ENCODE peak calls at places on chromosome 5, in nine cellular contexts. K is tibial nerve, Y is IMR-90, F is cardiac muscle cell, Z is hepatocyte, D is HCT116, W is neuronal stem cell, S is lung, L is sigmoid colon. J is an unnamed sample. For H3K36me3 and H3K4me1, the result is how much of the 10 kb centered on the place peaks cover.

GRCh38 chr5:6995115-6995514 is 281.9 kb downstream of the TENT4A start:
- DNase-seq in W (no peak), S (no peak), Z (no peak), L (no peak), Y (no peak), K (no peak), D (no peak), F (no peak), J (no peak)

GRCh38 chr5:158722940-158723339 is 376.8 kb downstream of the EBF1 start:
- DNase-seq in Z (no peak), W (no peak), S (no peak), D (no peak), F (no peak), Y (no peak), K (no peak), L (no peak), J (no peak)

GRCh38 chr5:174567506-174568141 is 156.8 kb upstream of the MSX2 start:
- DNase-seq in W (no peak), Y (no peak), Z (no peak), F (no peak), D (no peak), K (no peak), S (no peak), L (no peak), J (no peak)

GRCh38 chr5:119302449-119302848 is 53.4 kb upstream of the TNFAIP8 start:
- DNase-seq in Y (no peak), F (no peak), Z (no peak), S (no peak), D (no peak), K (no peak), W (no peak), L (no peak), J (no peak)

GRCh38 chr5:137264573-137264972 is 234.6 kb downstream of the SPOCK1 start:
- DNase-seq in K (no peak), S (no peak), Z (no peak), L (no peak), D (no peak), F (peak), W (no peak), Y (peak), J (no peak)

GRCh38 chr5:15634771-15635347 is 134.9 kb downstream of the FBXL7 start:
- DNase-seq in K (no peak), Y (no peak), F (no peak), S (no peak), L (no peak), W (no peak), Z (no peak), D (no peak), J (no peak)

GRCh38 chr5:145922059-145922458 is 14.3 kb upstream of the SH3RF2 start:
- DNase-seq in F (no peak), L (no peak), Z (no peak), D (no peak), K (no peak), W (no peak), Y (no peak), S (peak), J (no peak)

GRCh38 chr5:53002491-53002890 is 13.3 kb downstream of the ITGA2 start:
- DNase-seq in L (no peak), D (no peak), Y (no peak), K (no peak), S (no peak), F (no peak), Z (no peak), W (no peak), J (no peak)

GRCh38 chr5:95895771-95896170 is 65.9 kb downstream of the ELL2 start:
- DNase-seq in D (no peak), S (no peak), W (peak), Z (no peak), F (no peak), K (no peak), Y (no peak), L (no peak), J (no peak)
- H3K36me3 ChIP-seq in D (under half), S (under half), W (under half), Z (under half), F (under half), K (under half), Y (half or more), L (under half), J (half or more)

GRCh38 chr5:150644058-150644457 is 3.6 kb downstream of the SYNPO start:
- DNase-seq in K (no peak), F (no peak), Y (no peak), D (no peak), W (no peak), Z (no peak), S (no peak), L (no peak), J (no peak)
- H3K4me1 ChIP-seq in K (under half), F (under half), Y (under half), D (half or more), W (under half), Z (half or more), S (under half), L (half or more), J (half or more)

GRCh38 chr5:142971296-142972013 is 201.3 kb downstream of the ARHGAP26 start:
- DNase-seq in Y (no peak), W (no peak), L (no peak), F (no peak), K (no peak), D (no peak), Z (no peak), S (no peak), J (no peak)

GRCh38 chr5:142972064-142972463 is 201.9 kb downstream of the ARHGAP26 start:
- DNase-seq in W (no peak), K (no peak), Y (no peak), L (no peak), F (no peak), S (no peak), D (no peak), Z (no peak), J (no peak)

GRCh38 chr5:142969624-142970439 is 199.7 kb downstream of the ARHGAP26 start:
- DNase-seq in D (no peak), S (no peak), F (no peak), K (no peak), W (no peak), L (no peak), Y (no peak), Z (no peak), J (no peak)

GRCh38 chr5:142969186-142969585 is 199.0 kb downstream of the ARHGAP26 start:
- DNase-seq in L (no peak), S (no peak), W (no peak), Z (no peak), K (no peak), D (no peak), Y (no peak), F (no peak), J (no peak)

DNA sequence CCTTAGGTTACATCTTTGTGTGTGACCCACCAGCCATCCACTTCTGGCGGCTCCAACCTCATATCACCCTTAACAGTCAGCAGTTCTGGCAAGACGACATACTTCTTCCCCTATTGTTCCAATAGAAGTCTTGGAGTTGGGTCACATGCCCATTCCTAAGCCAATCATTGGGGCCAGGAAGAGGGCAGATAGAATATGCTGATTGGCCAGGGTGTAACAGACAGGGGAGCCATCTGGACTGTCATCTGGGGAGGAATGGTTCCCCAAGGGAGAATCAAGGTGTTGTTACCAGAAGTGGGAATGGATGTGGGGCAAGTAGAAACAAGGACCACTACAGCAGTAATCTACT is 200.2 kb downstream of the ARHGAP26 start:
- DNase-seq in D (no peak), Y (no peak), F (no peak), Z (no peak), W (no peak), K (no peak), S (no peak), L (no peak), J (no peak)
- H3K27ac ChIP-seq in D (no peak), Y (no peak), F (no peak), Z (no peak), W (no peak), K (no peak), S (no peak), L (peak), J (no peak)

DNA sequence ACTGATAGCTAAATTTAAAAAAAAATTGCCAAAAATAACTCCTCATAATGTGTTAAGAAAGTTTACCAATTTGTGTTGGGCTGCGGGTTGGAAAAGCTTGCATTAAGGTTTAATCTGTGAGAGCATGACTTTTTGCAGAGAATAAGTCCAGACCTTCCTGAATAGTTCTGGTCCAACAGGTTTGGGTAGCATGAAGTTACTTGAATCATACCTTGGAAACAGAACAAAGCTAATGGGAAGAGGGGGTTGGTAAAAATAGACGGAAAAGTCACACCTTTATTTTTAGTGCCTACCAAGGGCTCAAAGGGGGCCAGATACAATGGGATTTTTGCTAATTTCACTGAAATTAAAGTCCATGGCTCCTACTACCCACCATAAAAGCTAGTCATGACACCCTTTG is 17.1 kb upstream of the MATR3 start:
- DNase-seq in K (no peak), Y (no peak), L (no peak), W (no peak), Z (no peak), S (no peak), F (no peak), D (no peak), J (no peak)
- H3K36me3 ChIP-seq in K (under half), Y (under half), L (under half), W (half or more), Z (under half), S (under half), F (under half), D (under half), J (under half)

GRCh38 chr5:139670369-139671095 is 22.4 kb downstream of the CXXC5 start:
- DNase-seq in W (no peak), D (no peak), K (no peak), Y (no peak), S (no peak), L (no peak), Z (no peak), F (no peak), J (no peak)

GRCh38 chr5:139671096-139671841 is 23.1 kb downstream of the CXXC5 start:
- DNase-seq in S (no peak), K (no peak), Z (no peak), L (no peak), F (peak), Y (no peak), W (no peak), D (no peak), J (no peak)

GRCh38 chr5:139668064-139668880 is 20.1 kb downstream of the CXXC5 start:
- DNase-seq in L (no peak), Z (peak), Y (no peak), D (no peak), F (peak), S (no peak), W (no peak), K (no peak), J (no peak)

GRCh38 chr5:139668924-139669680 is 21.0 kb downstream of the CXXC5 start:
- DNase-seq in F (no peak), K (no peak), W (no peak), S (no peak), Y (no peak), D (no peak), L (no peak), Z (no peak), J (no peak)

GRCh38 chr5:139669681-139670368 is 21.7 kb downstream of the CXXC5 start:
- DNase-seq in Z (no peak), Y (no peak), K (no peak), S (no peak), F (no peak), L (no peak), D (no peak), W (no peak), J (no peak)
- H3K4me1 ChIP-seq in Z (under half), Y (under half), K (under half), S (under half), F (half or more), L (half or more), D (under half), W (half or more), J (half or more)

GRCh38 chr5:141326088-141326854 is 4.0 kb upstream of the PCDHGA1 start:
- DNase-seq in W (no peak), Z (peak), Y (peak), F (peak), K (peak), D (no peak), L (peak), S (no peak), J (peak)
- H3K27ac ChIP-seq in W (no peak), Z (no peak), Y (peak), F (no peak), K (no peak), D (no peak), L (peak), S (peak), J (peak)

GRCh38 chr5:138900281-138900965 is 25.3 kb upstream of the LRRTM2 start:
- DNase-seq in S (no peak), Z (no peak), L (no peak), Y (peak), W (no peak), D (no peak), K (no peak), F (peak), J (no peak)
- H3K36me3 ChIP-seq in S (under half), Z (under half), L (under half), Y (under half), W (half or more), D (under half), K (under half), F (under half), J (under half)

GRCh38 chr5:147485046-147485445 is 24.8 kb downstream of the DPYSL3 start:
- DNase-seq in W (no peak), K (no peak), L (no peak), F (peak), Z (no peak), Y (peak), S (no peak), D (no peak), J (no peak)
- H3K4me1 ChIP-seq in W (under half), K (under half), L (under half), F (under half), Z (under half), Y (under half), S (under half), D (under half), J (under half)

GRCh38 chr5:149828161-149829011 is 98.3 kb downstream of the PPARGC1B start:
- DNase-seq in Z (peak), F (peak), L (peak), K (peak), S (peak), Y (peak), W (peak), D (peak), J (peak)
- H3K27ac ChIP-seq in Z (peak), F (no peak), L (peak), K (no peak), S (peak), Y (no peak), W (no peak), D (no peak), J (no peak)